ENCODE peak calls at places on chromosome 3, in ten cellular contexts. G, V, J, W, M, R, F, K, A and P are unnamed samples.

GRCh38 chr3:185582871-185583270 is 3.2 kb upstream of the SENP2 start:
- DNase-seq in G (no peak), V (no peak), J (no peak), W (no peak), M (no peak), R (no peak), F (no peak), K (no peak), A (no peak), P (no peak)

GRCh38 chr3:194140520-194141414 is 4.8 kb downstream of the HES1 start:
- DNase-seq in G (peak; percentile 73), V (no peak), J (peak; percentile 34), W (peak; percentile 83), M (no peak), R (peak; percentile 77), F (peak; percentile 54), K (peak; percentile 68), A (peak; percentile 65), P (peak; percentile 74)

GRCh38 chr3:33001889-33002288 is 50.4 kb downstream of the CCR4 start:
- DNase-seq in G (no peak), V (no peak), J (no peak), W (no peak), M (no peak), R (no peak), F (no peak), K (no peak), A (no peak), P (no peak)

GRCh38 chr3:192571197-192571791 is 156.0 kb downstream of the FGF12 start:
- DNase-seq in G (peak; percentile 55), V (peak; percentile 74), J (peak; percentile 36), W (peak; percentile 70), M (peak; percentile 6), R (no peak), F (peak; percentile 45), K (peak; percentile 78), A (peak; percentile 48), P (no peak)

GRCh38 chr3:30471076-30471475 is 135.3 kb upstream of the TGFBR2 start:
- DNase-seq in G (no peak), V (no peak), J (no peak), W (peak; percentile 26), M (no peak), R (no peak), F (no peak), K (no peak), A (no peak), P (no peak)

GRCh38 chr3:102129774-102130608 is 280.7 kb downstream of the NFKBIZ start:
- DNase-seq in G (peak; percentile 33), V (no peak), J (peak; percentile 54), W (peak; percentile 84), M (peak; percentile 11), R (no peak), F (no peak), K (peak; percentile 18), A (peak; percentile 93), P (no peak)

GRCh38 chr3:158791259-158791920 is 10.5 kb upstream of the MFSD1 start:
- DNase-seq in G (peak; percentile 45), V (no peak), J (no peak), W (peak; percentile 78), M (peak; percentile 54), R (no peak), F (no peak), K (no peak), A (peak; percentile 46), P (peak; percentile 44)

GRCh38 chr3:18211116-18211515 is 214.0 kb downstream of the SATB1 start:
- DNase-seq in G (no peak), V (no peak), J (no peak), W (no peak), M (no peak), R (no peak), F (no peak), K (no peak), A (no peak), P (no peak)

GRCh38 chr3:46368569-46368968 is 2.2 kb upstream of the CCR5 start:
- DNase-seq in G (no peak), V (peak; percentile 74), J (peak; percentile 44), W (peak; percentile 68), M (no peak), R (peak; percentile 69), F (peak; percentile 24), K (peak; percentile 41), A (no peak), P (peak; percentile 43)

GRCh38 chr3:193975072-193975535 is 160.8 kb upstream of the HES1 start:
- DNase-seq in G (peak; percentile 42), V (no peak), J (no peak), W (no peak), M (no peak), R (no peak), F (no peak), K (no peak), A (no peak), P (peak; percentile 57)

GRCh38 chr3:122014741-122015140 is 7.3 kb downstream of the ILDR1 start:
- DNase-seq in G (no peak), V (no peak), J (no peak), W (no peak), M (no peak), R (no peak), F (no peak), K (no peak), A (peak; percentile 53), P (no peak)

GRCh38 chr3:45509038-45509767 is 85.3 kb upstream of the LIMD1 start:
- DNase-seq in G (no peak), V (no peak), J (no peak), W (peak; percentile 79), M (no peak), R (no peak), F (no peak), K (no peak), A (peak; percentile 75), P (no peak)

GRCh38 chr3:100486808-100487207 is 5.6 kb upstream of the TMEM45A start:
- DNase-seq in G (no peak), V (no peak), J (no peak), W (no peak), M (no peak), R (no peak), F (no peak), K (no peak), A (no peak), P (no peak)

GRCh38 chr3:122609798-122610559 is 32.5 kb downstream of the PARP15 start:
- DNase-seq in G (no peak), V (no peak), J (no peak), W (peak; percentile 88), M (peak; percentile 46), R (no peak), F (no peak), K (no peak), A (peak; percentile 85), P (no peak)

GRCh38 chr3:48034000-48034516 is 17.8 kb upstream of the MAP4 start:
- DNase-seq in G (no peak), V (no peak), J (no peak), W (peak; percentile 66), M (no peak), R (no peak), F (no peak), K (no peak), A (peak; percentile 87), P (no peak)

GRCh38 chr3:188695251-188695650 is 476.5 kb upstream of the TPRG1 start:
- DNase-seq in G (no peak), V (no peak), J (no peak), W (peak; percentile 89), M (no peak), R (no peak), F (no peak), K (no peak), A (no peak), P (no peak)

GRCh38 chr3:37989821-37990480 is 635 bp upstream of the VILL start:
- DNase-seq in G (no peak), V (no peak), J (no peak), W (no peak), M (no peak), R (peak; percentile 42), F (peak; percentile 4), K (no peak), A (no peak), P (no peak)

GRCh38 chr3:24222165-24222805 is 272.4 kb downstream of the THRB start:
- DNase-seq in G (no peak), V (no peak), J (no peak), W (peak; percentile 29), M (no peak), R (no peak), F (no peak), K (no peak), A (peak; percentile 84), P (no peak)

GRCh38 chr3:181720281-181720680 is 8.6 kb downstream of the SOX2 start:
- DNase-seq in G (no peak), V (no peak), J (no peak), W (no peak), M (no peak), R (no peak), F (no peak), K (no peak), A (no peak), P (no peak)

GRCh38 chr3:113226491-113226890 is 15.1 kb downstream of the BOC start:
- DNase-seq in G (no peak), V (no peak), J (no peak), W (no peak), M (no peak), R (no peak), F (no peak), K (no peak), A (no peak), P (no peak)
- H3K4me1 ChIP-seq in G (peaks cover 17% of the 10 kb centered on the region), V (peaks cover 3% of the 10 kb centered on the region), J (peaks cover 5% of the 10 kb centered on the region), W (peaks cover 10% of the 10 kb centered on the region), M (peaks cover 6% of the 10 kb centered on the region), R (peaks cover 51% of the 10 kb centered on the region), F (no peaks in the 10 kb centered on the region), K (peaks cover 27% of the 10 kb centered on the region), A (peaks cover 19% of the 10 kb centered on the region), P (no peaks in the 10 kb centered on the region)

GRCh38 chr3:149269687-149270086 is 48.1 kb upstream of the CP start:
- DNase-seq in G (no peak), V (no peak), J (no peak), W (no peak), M (no peak), R (no peak), F (no peak), K (no peak), A (no peak), P (no peak)
- TF ChIP-seq CTCF in G (no peak), V (no peak), J (no peak), W (no peak), M (no peak), R (no peak), F (no peak), K (no peak), A (no peak), P (no peak)

DNA sequence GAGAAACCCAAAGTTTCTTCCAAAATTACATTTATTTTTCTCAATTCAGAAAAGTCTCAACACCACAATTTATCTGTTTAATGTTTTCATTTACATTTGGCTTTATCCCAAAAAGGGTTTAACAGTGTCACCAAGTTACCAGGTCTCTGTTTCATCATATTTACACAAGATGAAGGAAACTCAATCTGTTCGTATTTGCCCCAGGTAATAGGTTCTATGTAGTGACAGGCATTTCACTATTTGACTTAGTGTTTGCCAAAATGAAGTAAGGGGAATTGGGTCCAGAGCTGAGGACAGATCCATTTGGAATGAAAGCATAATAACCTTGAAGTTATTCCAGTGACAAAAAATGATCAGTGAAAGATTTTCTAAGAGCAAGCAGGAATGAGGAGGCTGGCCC is 31.7 kb downstream of the UMPS start:
- DNase-seq in G (no peak), V (no peak), J (no peak), W (no peak), M (no peak), R (no peak), F (no peak), K (no peak), A (no peak), P (no peak)
- H3K4me1 ChIP-seq in G (no peaks in the 10 kb centered on the region), V (peaks cover 21% of the 10 kb centered on the region), J (peaks cover 11% of the 10 kb centered on the region), W (no peaks in the 10 kb centered on the region), M (peaks cover 28% of the 10 kb centered on the region), R (peaks cover 19% of the 10 kb centered on the region), F (peaks cover 5% of the 10 kb centered on the region), K (peaks cover 21% of the 10 kb centered on the region), A (no peaks in the 10 kb centered on the region), P (peaks cover 9% of the 10 kb centered on the region)

GRCh38 chr3:51390600-51391074 is 448 bp upstream of the RBM15B start:
- DNase-seq in G (no peak), V (no peak), J (no peak), W (no peak), M (no peak), R (no peak), F (no peak), K (no peak), A (no peak), P (no peak)
- TF ChIP-seq CTCF in G (peak; percentile 92), V (no peak), J (no peak), W (peak; percentile 88), M (no peak), R (no peak), F (no peak), K (no peak), A (no peak), P (peak; percentile 86)